ENCODE peak calls at places on chromosomes 4 and X, in seven cellular contexts. W is left ventricle myocardium inferior; L is Caco-2; G is activated CD8-positive, alpha-beta T cell treated with anti-CD3 and anti-CD28 coated beads, Interleukin-2, amount 10 ng/mL, durations not matched to agents 7 days and 5 days; B is pulmonary artery endothelial cell; Z is Karpas-422; I is substantia nigra. X is an unnamed sample.

GRCh38 chr4:174592985-174593335 is 70.7 kb upstream of the HPGD start:
- DNase-seq in W (no peak), L (no peak), G (no peak), B (no peak), Z (no peak), I (no peak), X (no peak)

GRCh38 chr4:48333587-48333986 is 7.7 kb upstream of the SLAIN2 start:
- DNase-seq in W (no peak), L (no peak), G (no peak), B (no peak), Z (no peak), I (no peak), X (no peak)

GRCh38 chr4:26076000-26076587 is 162.1 kb downstream of the SMIM20 start:
- DNase-seq in W (no peak), L (no peak), G (peak), B (no peak), Z (no peak), I (no peak), X (no peak)

GRCh38 chr4:95106408-95106928 is 348.7 kb downstream of the BMPR1B start:
- DNase-seq in W (no peak), L (no peak), G (no peak), B (no peak), Z (no peak), I (no peak), X (no peak)

GRCh38 chr4:53913098-53913497 is 151.3 kb downstream of the CHIC2 start:
- DNase-seq in W (no peak), L (no peak), G (no peak), B (no peak), Z (no peak), I (no peak), X (no peak)

GRCh38 chrX:19616959-19617358 is 101.7 kb upstream of the MAP3K15 start:
- DNase-seq in W (no peak), L (no peak), G (no peak), B (no peak), Z (no peak), I (no peak), X (no peak)

GRCh38 chr4:101711590-101712255 is 78.8 kb upstream of the BANK1 start:
- DNase-seq in W (no peak), L (no peak), G (no peak), B (no peak), Z (no peak), I (no peak), X (no peak)

GRCh38 chr4:124526760-124527159 is 185.8 kb downstream of the ANKRD50 start:
- DNase-seq in W (no peak), L (no peak), G (no peak), B (peak), Z (no peak), I (no peak), X (no peak)

GRCh38 chr4:113644398-113644797 is 117.1 kb downstream of the CAMK2D start:
- DNase-seq in W (no peak), L (no peak), G (no peak), B (no peak), Z (no peak), I (no peak), X (no peak)

GRCh38 chrX:110847334-110847733 is 51.7 kb upstream of the CHRDL1 start:
- DNase-seq in W (no peak), L (peak), G (peak), B (peak), Z (peak), I (no peak), X (no peak)

GRCh38 chrX:134688839-134689238 is 30.6 kb upstream of the PLAC1 start:
- DNase-seq in W (no peak), L (no peak), G (no peak), B (no peak), Z (no peak), I (no peak), X (no peak)

GRCh38 chrX:153662266-153662665 is 11.3 kb downstream of the PNCK start:
- DNase-seq in W (peak), L (peak), G (peak), B (no peak), Z (peak), I (peak), X (peak)

GRCh38 chr4:37864786-37865185 is 26.1 kb upstream of the TBC1D1 start:
- DNase-seq in W (no peak), L (no peak), G (no peak), B (no peak), Z (no peak), I (no peak), X (no peak)

GRCh38 chrX:106791495-106791894 is 11.0 kb upstream of the TBC1D8B start:
- DNase-seq in W (no peak), L (no peak), G (no peak), B (no peak), Z (peak), I (no peak), X (no peak)

GRCh38 chr4:19927381-19927780 is 324.3 kb upstream of the SLIT2 start:
- DNase-seq in W (no peak), L (no peak), G (no peak), B (no peak), Z (no peak), I (no peak), X (no peak)

GRCh38 chr4:5979981-5980380 is 38.2 kb downstream of the C4orf50 start:
- DNase-seq in W (no peak), L (peak), G (no peak), B (no peak), Z (peak), I (no peak), X (no peak)

GRCh38 chr4:110411599-110412011 is 64.3 kb upstream of the ENPEP start:
- DNase-seq in W (no peak), L (peak), G (no peak), B (no peak), Z (no peak), I (no peak), X (no peak)

GRCh38 chrX:53445977-53446376 is 11.8 kb upstream of the HSD17B10 start:
- DNase-seq in W (no peak), L (peak), G (peak), B (no peak), Z (peak), I (peak), X (peak)

GRCh38 chr4:99816611-99817309 is at the start of gene DAPP1:
- DNase-seq in W (peak), L (no peak), G (peak), B (no peak), Z (peak), I (peak), X (no peak)

GRCh38 chr4:87068591-87069021 is 133.8 kb downstream of the AFF1 start:
- DNase-seq in W (no peak), L (no peak), G (no peak), B (no peak), Z (no peak), I (no peak), X (peak)

GRCh38 chrX:143788265-143788664 is 67.7 kb upstream of the SPANXN2 start:
- DNase-seq in W (no peak), L (peak), G (no peak), B (no peak), Z (peak), I (no peak), X (no peak)

GRCh38 chrX:12425496-12425895 is 287.2 kb downstream of the FRMPD4 start:
- DNase-seq in W (no peak), L (no peak), G (no peak), B (no peak), Z (no peak), I (no peak), X (no peak)

GRCh38 chrX:154979671-154980070 is 42.9 kb downstream of the F8 start:
- DNase-seq in W (no peak), L (no peak), G (no peak), B (no peak), Z (no peak), I (no peak), X (no peak)

GRCh38 chr4:40515398-40516293 is 114.0 kb downstream of the RBM47 start:
- DNase-seq in W (no peak), L (peak), G (no peak), B (no peak), Z (peak), I (no peak), X (no peak)

GRCh38 chr4:155966661-155967060 is 13.0 kb upstream of the CTSO start:
- DNase-seq in W (no peak), L (no peak), G (no peak), B (no peak), Z (no peak), I (no peak), X (no peak)